ENCODE peak calls at places on chromosomes 2 and 18, in four cellular contexts. G is GM12878, R is K562, I is H1. C is an unnamed sample.

GRCh38 chr18:58223717-58224424 is 179.8 kb downstream of the NEDD4L start:
- DNase-seq in R (peak), I (no peak), G (no peak), C (peak)

GRCh38 chr2:231709636-231709980 is 1.3 kb downstream of the PTMA start:
- DNase-seq in R (no peak), I (no peak), G (no peak), C (no peak)

GRCh38 chr18:40293311-40293710 is 1661.7 kb upstream of the PIK3C3 start:
- DNase-seq in G (no peak), R (no peak), I (no peak), C (no peak)

GRCh38 chr2:200306969-200307811 is 697 bp downstream of the SPATS2L start:
- DNase-seq in R (peak), G (no peak), I (no peak), C (peak)

GRCh38 chr2:144132357-144132756 is 387.6 kb downstream of the ZEB2 start:
- DNase-seq in G (no peak), R (no peak), I (no peak), C (no peak)

GRCh38 chr18:9787716-9788115 is 79.6 kb downstream of the RAB31 start:
- DNase-seq in G (no peak), R (no peak), I (no peak), C (no peak)

GRCh38 chr2:164386226-164386625 is 235.1 kb downstream of the GRB14 start:
- DNase-seq in I (no peak), G (no peak), R (no peak), C (no peak)

GRCh38 chr2:129001926-129002325 is 683.3 kb upstream of the HS6ST1 start:
- DNase-seq in I (no peak), G (no peak), R (no peak), C (no peak)

GRCh38 chr2:202808754-202809153 is 62.8 kb downstream of the ICA1L start:
- DNase-seq in G (no peak), R (no peak), I (no peak), C (no peak)

GRCh38 chr2:106158871-106159270 is 35.2 kb downstream of the UXS1 start:
- DNase-seq in R (no peak), I (no peak), G (no peak), C (no peak)

GRCh38 chr2:17620841-17621240 is 80.3 kb downstream of the VSNL1 start:
- DNase-seq in R (no peak), G (no peak), I (no peak), C (no peak)

GRCh38 chr18:25144835-25145234 is 207.1 kb downstream of the ZNF521 start:
- DNase-seq in I (no peak), G (no peak), R (no peak), C (no peak)

GRCh38 chr2:143361346-143361745 is 232.1 kb downstream of the ARHGAP15 start:
- DNase-seq in I (no peak), G (no peak), R (no peak), C (no peak)

GRCh38 chr2:199456383-199457146 is 1.2 kb downstream of the SATB2 start:
- DNase-seq in R (no peak), I (no peak), G (no peak), C (no peak)

GRCh38 chr18:26547302-26548143 is 830 bp downstream of the KCTD1 start:
- DNase-seq in I (no peak), G (no peak), R (no peak), C (peak)

DNA sequence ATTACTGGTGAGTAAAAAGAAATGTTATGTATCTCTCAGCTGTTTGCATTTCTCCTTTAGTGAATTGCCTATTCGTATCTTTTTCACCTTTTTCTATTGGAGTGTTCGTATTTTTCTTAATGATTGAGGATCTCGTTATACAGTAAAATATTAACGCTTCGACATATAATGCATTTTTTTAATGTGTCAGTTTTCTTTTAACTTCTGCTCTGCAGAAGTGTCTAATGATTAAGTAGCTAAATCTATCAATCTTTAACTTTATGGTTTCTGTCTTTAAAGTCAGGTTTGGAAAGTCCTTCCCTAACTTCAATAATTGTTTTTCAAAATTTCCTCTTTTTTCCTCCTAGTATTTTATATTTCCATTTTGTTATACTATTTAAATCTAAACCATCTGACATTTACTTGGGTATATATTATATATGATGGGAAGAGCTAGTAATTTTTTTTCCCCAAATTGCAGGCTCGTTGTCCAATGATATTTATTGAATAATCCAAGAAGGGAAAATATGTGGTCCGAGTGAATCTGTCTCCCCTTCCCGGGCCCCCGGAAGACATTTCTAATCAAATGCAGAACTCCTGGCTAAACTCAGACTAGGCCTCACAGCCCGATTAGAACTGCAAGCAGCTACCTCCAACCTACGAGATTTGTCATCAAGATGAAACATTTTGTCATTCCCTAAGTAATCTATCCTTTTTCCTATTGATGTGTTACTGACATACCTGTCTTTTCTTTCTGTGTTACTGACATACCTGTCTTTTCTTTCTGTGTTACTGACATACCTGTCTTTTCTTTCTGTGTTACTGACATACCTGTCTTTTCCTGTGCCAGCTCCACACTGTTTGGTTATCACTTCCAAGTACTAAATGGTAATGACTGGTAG is 17.2 kb downstream of the PCBP1 start:
- DNase-seq in I (no peak), G (no peak), R (peak), C (peak)
- TF ChIP-seq NRF1 in I (no peak), G (no peak), R (no peak), C (no peak)

DNA sequence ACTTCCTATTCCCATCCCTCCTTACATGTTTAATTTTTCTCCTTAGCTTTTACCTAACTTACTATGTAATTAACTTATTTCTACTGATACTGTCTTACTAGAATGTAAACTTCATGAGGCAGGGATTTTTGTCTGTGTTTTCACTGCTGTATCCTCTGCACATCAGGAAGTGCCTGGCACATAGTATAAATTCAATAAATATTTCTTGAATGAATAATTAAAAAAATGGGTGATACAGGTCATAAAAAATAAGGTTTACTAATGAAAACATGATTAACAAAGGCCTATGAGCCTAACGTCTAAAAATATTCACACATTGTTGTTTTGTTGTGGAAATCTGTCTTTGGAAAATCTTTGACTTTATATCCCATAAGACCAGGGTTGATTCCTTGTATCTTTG is 4.5 kb downstream of the RBKS start:
- DNase-seq in R (no peak), G (no peak), I (no peak), C (no peak)
- TF ChIP-seq NRF1 in R (no peak), G (no peak), I (no peak), C (no peak)

GRCh38 chr2:162166745-162167144 is 14.7 kb upstream of the GCG start:
- DNase-seq in R (no peak), G (no peak), I (no peak), C (no peak)
- TF ChIP-seq NRF1 in R (no peak), G (no peak), I (no peak), C (no peak)

GRCh38 chr2:216023055-216023648 is 9.8 kb upstream of the MREG start:
- DNase-seq in I (peak), R (peak), G (no peak), C (peak)
- TF ChIP-seq NRF1 in I (no peak), R (no peak), G (no peak), C (no peak)

DNA sequence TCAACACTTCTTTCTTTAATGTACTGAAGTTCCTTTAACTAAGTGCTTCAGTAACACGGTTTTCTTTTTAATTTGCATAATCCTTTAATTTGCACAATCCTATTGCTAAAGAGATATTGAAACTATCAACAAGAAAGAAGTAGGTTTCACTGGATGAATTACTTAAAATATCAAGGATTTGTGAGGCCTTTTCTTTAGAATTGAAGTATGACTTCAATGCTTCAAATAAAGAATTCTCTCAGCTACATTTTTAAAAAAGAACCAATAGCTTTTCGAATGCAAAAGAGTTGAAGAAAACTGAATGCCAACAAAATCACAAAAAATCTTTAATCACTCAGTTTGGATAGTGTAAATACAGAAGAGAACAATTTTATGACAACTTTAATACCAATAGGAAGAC is 25.1 kb upstream of the BUB1 start:
- DNase-seq in G (no peak), I (no peak), R (no peak), C (no peak)
- TF ChIP-seq NRF1 in G (no peak), I (no peak), R (no peak), C (no peak)

GRCh38 chr2:159209341-159210306 is 76.9 kb downstream of the WDSUB1 start:
- DNase-seq in G (peak), I (no peak), R (no peak), C (no peak)

GRCh38 chr2:159214325-159214865 is 72.1 kb downstream of the WDSUB1 start:
- DNase-seq in G (no peak), I (no peak), R (no peak), C (no peak)

GRCh38 chr2:159208449-159208848 is 78.1 kb downstream of the WDSUB1 start:
- DNase-seq in I (no peak), R (peak), G (no peak), C (no peak)

GRCh38 chr2:159213296-159213695 is 73.2 kb downstream of the WDSUB1 start:
- DNase-seq in R (no peak), G (no peak), I (no peak), C (no peak)

GRCh38 chr2:159211447-159212396 is 74.8 kb downstream of the WDSUB1 start:
- DNase-seq in G (no peak), R (no peak), I (peak), C (no peak)
- TF ChIP-seq NRF1 in G (no peak), R (no peak), I (no peak), C (no peak)

DNA sequence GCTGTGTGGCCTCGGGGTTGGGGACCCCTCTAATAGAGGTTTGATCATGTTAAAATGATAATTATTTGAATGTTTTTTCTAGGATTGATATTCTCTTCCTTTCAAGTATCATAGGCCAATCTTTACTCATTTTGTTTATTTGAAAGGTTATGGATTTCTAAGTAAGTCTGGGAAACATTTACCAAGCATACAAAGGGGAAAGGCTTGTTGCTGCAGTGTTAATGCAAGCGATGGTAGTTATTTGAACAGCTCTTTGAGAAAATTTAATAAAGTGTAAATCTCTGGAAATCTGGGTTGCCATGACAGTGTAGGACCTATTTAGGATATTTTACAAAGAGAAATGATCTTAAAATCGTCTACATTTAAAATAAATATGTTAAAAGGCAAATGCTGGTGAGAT is 56.1 kb downstream of the SPTBN1 start:
- DNase-seq in R (no peak), G (no peak), I (no peak), C (no peak)
- TF ChIP-seq NRF1 in R (no peak), G (no peak), I (no peak), C (no peak)

GRCh38 chr18:63099026-63099840 is 220.3 kb downstream of the BCL2 start:
- DNase-seq in G (no peak), I (no peak), R (no peak), C (no peak)

GRCh38 chr18:63099848-63100625 is 219.5 kb downstream of the BCL2 start:
- DNase-seq in I (no peak), R (no peak), G (peak), C (no peak)

GRCh38 chr18:63102941-63103744 is 216.4 kb downstream of the BCL2 start:
- DNase-seq in I (no peak), R (no peak), G (no peak), C (no peak)

GRCh38 chr18:63100626-63100900 is 219.0 kb downstream of the BCL2 start:
- DNase-seq in R (no peak), I (no peak), G (no peak), C (no peak)

DNA sequence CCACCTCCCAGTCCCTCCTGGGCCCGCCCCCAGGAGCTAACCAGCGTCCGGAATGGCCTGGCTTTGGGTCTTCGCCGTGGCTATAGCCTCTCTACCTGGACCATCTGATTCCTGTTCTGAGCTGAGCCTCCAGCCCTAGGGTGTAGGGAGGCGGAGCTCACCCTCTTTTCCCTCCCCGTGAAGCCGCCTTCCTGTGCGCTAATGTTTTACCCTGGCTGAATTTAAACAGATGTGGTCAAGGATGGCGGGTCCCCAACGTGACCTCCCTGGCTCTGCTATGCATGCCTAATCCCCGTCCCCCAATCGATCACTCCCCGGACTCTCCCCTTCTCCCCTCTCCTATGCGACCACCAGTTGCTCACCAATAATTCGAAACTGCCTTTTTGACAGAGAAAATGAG is 217.8 kb downstream of the BCL2 start:
- DNase-seq in I (no peak), R (no peak), G (no peak), C (no peak)
- TF ChIP-seq NRF1 in I (no peak), R (no peak), G (no peak), C (no peak)

DNA sequence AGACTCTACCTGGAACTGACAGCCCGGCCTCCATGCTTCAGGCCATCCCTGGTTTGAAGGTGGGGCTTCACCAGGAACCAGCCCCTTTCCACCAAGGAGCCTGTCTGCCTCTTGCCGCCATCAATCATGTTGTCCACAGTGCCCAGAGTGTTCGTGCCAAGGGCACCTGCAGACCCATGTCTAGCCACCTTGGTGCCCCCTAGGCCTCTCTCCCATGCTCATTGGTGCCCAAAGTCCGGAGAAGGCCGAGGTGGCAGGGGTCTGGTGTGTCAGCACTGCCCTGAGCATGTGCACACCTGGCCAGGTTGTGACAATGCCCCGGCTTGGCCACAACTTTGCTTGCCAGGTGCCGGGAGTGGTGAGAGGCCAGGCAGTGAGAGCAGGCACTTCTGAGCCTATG is 114.8 kb downstream of the COPS8 start:
- DNase-seq in I (no peak), G (no peak), R (no peak), C (no peak)
- TF ChIP-seq NRF1 in I (no peak), G (no peak), R (no peak), C (no peak)